ENCODE peak calls at places on chromosome 22, in ten cellular contexts. One of them, this sample, is unnamed. For H3K27me3, the result is how much of the 10 kb centered on the place peaks cover.

GRCh38 chr22:50088096-50088495 is 1.7 kb upstream of the MOV10L1 start:
- DNase-seq in left ventricle myocardium inferior: no peak
- DNase-seq in adrenal gland: no peak
- DNase-seq in sigmoid colon: no peak
- DNase-seq in breast epithelium: no peak
- DNase-seq in aorta: peak
- DNase-seq in PC-3: no peak
- DNase-seq in AG04450: no peak
- DNase-seq in dorsolateral prefrontal cortex: no peak
- DNase-seq in prostate gland: no peak
- DNase-seq in this sample: no peak

GRCh38 chr22:43116932-43117331 is 6.4 kb downstream of the BIK start:
- DNase-seq in PC-3: no peak
- DNase-seq in left ventricle myocardium inferior: no peak
- DNase-seq in breast epithelium: no peak
- DNase-seq in AG04450: no peak
- DNase-seq in prostate gland: no peak
- DNase-seq in aorta: no peak
- DNase-seq in adrenal gland: no peak
- DNase-seq in dorsolateral prefrontal cortex: no peak
- DNase-seq in sigmoid colon: no peak
- DNase-seq in this sample: no peak

GRCh38 chr22:17239156-17239701 is 20.0 kb upstream of the ADA2 start:
- DNase-seq in adrenal gland: no peak
- DNase-seq in dorsolateral prefrontal cortex: no peak
- DNase-seq in AG04450: no peak
- DNase-seq in PC-3: no peak
- DNase-seq in aorta: no peak
- DNase-seq in breast epithelium: no peak
- DNase-seq in prostate gland: no peak
- DNase-seq in left ventricle myocardium inferior: no peak
- DNase-seq in sigmoid colon: no peak
- DNase-seq in this sample: no peak

GRCh38 chr22:32615874-32616564 is 141.4 kb downstream of the FBXO7 start:
- DNase-seq in AG04450: no peak
- DNase-seq in dorsolateral prefrontal cortex: no peak
- DNase-seq in prostate gland: no peak
- DNase-seq in adrenal gland: no peak
- DNase-seq in sigmoid colon: no peak
- DNase-seq in left ventricle myocardium inferior: no peak
- DNase-seq in breast epithelium: peak
- DNase-seq in aorta: no peak
- DNase-seq in PC-3: no peak
- DNase-seq in this sample: no peak

GRCh38 chr22:31585161-31585859 is 76.7 kb downstream of the PISD start:
- DNase-seq in PC-3: no peak
- DNase-seq in prostate gland: no peak
- DNase-seq in AG04450: no peak
- DNase-seq in breast epithelium: no peak
- DNase-seq in sigmoid colon: no peak
- DNase-seq in aorta: no peak
- DNase-seq in dorsolateral prefrontal cortex: no peak
- DNase-seq in left ventricle myocardium inferior: no peak
- DNase-seq in adrenal gland: no peak
- DNase-seq in this sample: no peak

GRCh38 chr22:29205598-29206371 is at the start of gene EMID1:
- DNase-seq in aorta: no peak
- DNase-seq in AG04450: no peak
- DNase-seq in dorsolateral prefrontal cortex: no peak
- DNase-seq in prostate gland: no peak
- DNase-seq in left ventricle myocardium inferior: peak
- DNase-seq in PC-3: peak
- DNase-seq in sigmoid colon: peak
- DNase-seq in adrenal gland: no peak
- DNase-seq in breast epithelium: no peak
- DNase-seq in this sample: no peak

GRCh38 chr22:42284643-42285181 is 14.3 kb upstream of the TCF20 start:
- DNase-seq in PC-3: no peak
- DNase-seq in adrenal gland: no peak
- DNase-seq in aorta: peak
- DNase-seq in left ventricle myocardium inferior: no peak
- DNase-seq in breast epithelium: no peak
- DNase-seq in dorsolateral prefrontal cortex: no peak
- DNase-seq in sigmoid colon: no peak
- DNase-seq in AG04450: no peak
- DNase-seq in prostate gland: no peak
- DNase-seq in this sample: no peak

GRCh38 chr22:31192513-31192912 is 19.6 kb upstream of the LIMK2 start:
- DNase-seq in adrenal gland: no peak
- DNase-seq in left ventricle myocardium inferior: no peak
- DNase-seq in dorsolateral prefrontal cortex: no peak
- DNase-seq in prostate gland: no peak
- DNase-seq in aorta: no peak
- DNase-seq in AG04450: peak
- DNase-seq in breast epithelium: no peak
- DNase-seq in PC-3: no peak
- DNase-seq in sigmoid colon: no peak
- DNase-seq in this sample: no peak

GRCh38 chr22:50112151-50113118 is 22.6 kb downstream of the MOV10L1 start:
- DNase-seq in breast epithelium: no peak
- DNase-seq in aorta: no peak
- DNase-seq in prostate gland: no peak
- DNase-seq in PC-3: peak
- DNase-seq in AG04450: peak
- DNase-seq in left ventricle myocardium inferior: no peak
- DNase-seq in sigmoid colon: no peak
- DNase-seq in dorsolateral prefrontal cortex: no peak
- DNase-seq in adrenal gland: no peak
- DNase-seq in this sample: no peak

GRCh38 chr22:50621491-50621880 is 6.5 kb downstream of the ARSA start:
- DNase-seq in dorsolateral prefrontal cortex: no peak
- DNase-seq in AG04450: no peak
- DNase-seq in left ventricle myocardium inferior: no peak
- DNase-seq in sigmoid colon: no peak
- DNase-seq in adrenal gland: no peak
- DNase-seq in prostate gland: no peak
- DNase-seq in PC-3: no peak
- DNase-seq in breast epithelium: no peak
- DNase-seq in aorta: no peak
- DNase-seq in this sample: no peak

GRCh38 chr22:40196628-40197027 is 18.9 kb downstream of the TNRC6B start:
- DNase-seq in PC-3: peak
- DNase-seq in sigmoid colon: no peak
- DNase-seq in dorsolateral prefrontal cortex: no peak
- DNase-seq in prostate gland: no peak
- DNase-seq in left ventricle myocardium inferior: no peak
- DNase-seq in AG04450: peak
- DNase-seq in adrenal gland: peak
- DNase-seq in aorta: no peak
- DNase-seq in breast epithelium: no peak
- DNase-seq in this sample: no peak

GRCh38 chr22:29309332-29310064 is 3.0 kb downstream of the GAS2L1 start:
- DNase-seq in breast epithelium: no peak
- DNase-seq in aorta: peak
- DNase-seq in PC-3: peak
- DNase-seq in prostate gland: no peak
- DNase-seq in AG04450: no peak
- DNase-seq in dorsolateral prefrontal cortex: no peak
- DNase-seq in left ventricle myocardium inferior: peak
- DNase-seq in adrenal gland: peak
- DNase-seq in sigmoid colon: peak
- DNase-seq in this sample: no peak

GRCh38 chr22:41152902-41153301 is 52.2 kb upstream of the L3MBTL2 start:
- DNase-seq in breast epithelium: no peak
- DNase-seq in left ventricle myocardium inferior: no peak
- DNase-seq in prostate gland: no peak
- DNase-seq in adrenal gland: no peak
- DNase-seq in AG04450: no peak
- DNase-seq in PC-3: no peak
- DNase-seq in dorsolateral prefrontal cortex: no peak
- DNase-seq in sigmoid colon: no peak
- DNase-seq in aorta: no peak
- DNase-seq in this sample: no peak

GRCh38 chr22:23984430-23984829 is 4.5 kb downstream of the GSTT2 start:
- DNase-seq in dorsolateral prefrontal cortex: no peak
- DNase-seq in prostate gland: no peak
- DNase-seq in left ventricle myocardium inferior: no peak
- DNase-seq in PC-3: no peak
- DNase-seq in sigmoid colon: no peak
- DNase-seq in breast epithelium: no peak
- DNase-seq in adrenal gland: peak
- DNase-seq in AG04450: no peak
- DNase-seq in aorta: no peak
- DNase-seq in this sample: no peak

GRCh38 chr22:47175761-47176359 is 413.4 kb downstream of the TBC1D22A start:
- DNase-seq in breast epithelium: no peak
- DNase-seq in PC-3: no peak
- DNase-seq in prostate gland: no peak
- DNase-seq in dorsolateral prefrontal cortex: no peak
- DNase-seq in sigmoid colon: peak
- DNase-seq in AG04450: no peak
- DNase-seq in adrenal gland: peak
- DNase-seq in aorta: peak
- DNase-seq in left ventricle myocardium inferior: no peak
- DNase-seq in this sample: no peak

GRCh38 chr22:44915441-44915840 is 94.4 kb downstream of the PHF21B start:
- DNase-seq in prostate gland: no peak
- DNase-seq in AG04450: no peak
- DNase-seq in adrenal gland: no peak
- DNase-seq in sigmoid colon: peak
- DNase-seq in left ventricle myocardium inferior: no peak
- DNase-seq in PC-3: no peak
- DNase-seq in dorsolateral prefrontal cortex: no peak
- DNase-seq in aorta: no peak
- DNase-seq in breast epithelium: no peak
- DNase-seq in this sample: no peak

GRCh38 chr22:30337461-30337778 is 10.7 kb upstream of the TBC1D10A start:
- DNase-seq in left ventricle myocardium inferior: no peak
- DNase-seq in AG04450: no peak
- DNase-seq in aorta: no peak
- DNase-seq in dorsolateral prefrontal cortex: no peak
- DNase-seq in adrenal gland: no peak
- DNase-seq in sigmoid colon: no peak
- DNase-seq in PC-3: no peak
- DNase-seq in prostate gland: no peak
- DNase-seq in breast epithelium: no peak
- DNase-seq in this sample: no peak

DNA sequence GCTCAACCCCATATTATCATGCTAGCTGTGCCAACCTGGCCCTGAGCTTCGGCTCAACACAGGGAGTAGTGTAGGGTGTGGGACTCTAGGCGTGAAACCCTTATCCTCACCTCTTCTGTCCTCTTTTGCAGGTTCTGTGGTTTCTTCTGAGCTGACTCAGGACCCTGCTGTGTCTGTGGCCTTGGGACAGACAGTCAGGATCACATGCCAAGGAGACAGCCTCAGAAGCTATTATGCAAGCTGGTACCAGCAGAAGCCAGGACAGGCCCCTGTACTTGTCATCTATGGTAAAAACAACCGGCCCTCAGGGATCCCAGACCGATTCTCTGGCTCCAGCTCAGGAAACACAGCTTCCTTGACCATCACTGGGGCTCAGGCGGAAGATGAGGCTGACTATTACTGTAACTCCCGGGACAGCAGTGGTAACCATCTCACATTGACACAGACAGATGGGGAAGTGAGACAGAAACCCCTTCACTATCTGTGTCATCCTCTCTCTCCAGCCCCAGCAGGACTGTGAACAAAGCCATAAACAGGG is 76.4 kb downstream of the GGTLC2 start:
- DNase-seq in sigmoid colon: no peak
- DNase-seq in AG04450: no peak
- DNase-seq in dorsolateral prefrontal cortex: no peak
- DNase-seq in breast epithelium: no peak
- DNase-seq in left ventricle myocardium inferior: no peak
- DNase-seq in PC-3: no peak
- DNase-seq in prostate gland: no peak
- DNase-seq in aorta: no peak
- DNase-seq in adrenal gland: peak
- DNase-seq in this sample: no peak
- H3K27me3 ChIP-seq in sigmoid colon: under half
- H3K27me3 ChIP-seq in AG04450: under half
- H3K27me3 ChIP-seq in dorsolateral prefrontal cortex: under half
- H3K27me3 ChIP-seq in breast epithelium: under half
- H3K27me3 ChIP-seq in left ventricle myocardium inferior: half or more
- H3K27me3 ChIP-seq in PC-3: under half
- H3K27me3 ChIP-seq in prostate gland: under half
- H3K27me3 ChIP-seq in aorta: under half
- H3K27me3 ChIP-seq in adrenal gland: under half
- H3K27me3 ChIP-seq in this sample: under half

GRCh38 chr22:37428649-37429586 is 1.6 kb upstream of the ELFN2 start:
- DNase-seq in aorta: no peak
- DNase-seq in left ventricle myocardium inferior: peak
- DNase-seq in PC-3: no peak
- DNase-seq in breast epithelium: no peak
- DNase-seq in AG04450: no peak
- DNase-seq in dorsolateral prefrontal cortex: no peak
- DNase-seq in sigmoid colon: no peak
- DNase-seq in adrenal gland: no peak
- DNase-seq in prostate gland: peak
- DNase-seq in this sample: no peak
- H3K27me3 ChIP-seq in aorta: under half
- H3K27me3 ChIP-seq in left ventricle myocardium inferior: half or more
- H3K27me3 ChIP-seq in PC-3: under half
- H3K27me3 ChIP-seq in breast epithelium: half or more
- H3K27me3 ChIP-seq in AG04450: under half
- H3K27me3 ChIP-seq in dorsolateral prefrontal cortex: under half
- H3K27me3 ChIP-seq in sigmoid colon: half or more
- H3K27me3 ChIP-seq in adrenal gland: under half
- H3K27me3 ChIP-seq in prostate gland: under half
- H3K27me3 ChIP-seq in this sample: half or more

GRCh38 chr22:48993655-48994054 is 834.0 kb downstream of the BRD1 start:
- DNase-seq in breast epithelium: no peak
- DNase-seq in left ventricle myocardium inferior: no peak
- DNase-seq in adrenal gland: no peak
- DNase-seq in prostate gland: no peak
- DNase-seq in AG04450: no peak
- DNase-seq in PC-3: no peak
- DNase-seq in aorta: peak
- DNase-seq in dorsolateral prefrontal cortex: no peak
- DNase-seq in sigmoid colon: no peak
- DNase-seq in this sample: no peak
- H3K27me3 ChIP-seq in breast epithelium: under half
- H3K27me3 ChIP-seq in left ventricle myocardium inferior: under half
- H3K27me3 ChIP-seq in adrenal gland: under half
- H3K27me3 ChIP-seq in prostate gland: under half
- H3K27me3 ChIP-seq in AG04450: under half
- H3K27me3 ChIP-seq in PC-3: under half
- H3K27me3 ChIP-seq in aorta: under half
- H3K27me3 ChIP-seq in dorsolateral prefrontal cortex: under half
- H3K27me3 ChIP-seq in sigmoid colon: under half
- H3K27me3 ChIP-seq in this sample: under half

DNA sequence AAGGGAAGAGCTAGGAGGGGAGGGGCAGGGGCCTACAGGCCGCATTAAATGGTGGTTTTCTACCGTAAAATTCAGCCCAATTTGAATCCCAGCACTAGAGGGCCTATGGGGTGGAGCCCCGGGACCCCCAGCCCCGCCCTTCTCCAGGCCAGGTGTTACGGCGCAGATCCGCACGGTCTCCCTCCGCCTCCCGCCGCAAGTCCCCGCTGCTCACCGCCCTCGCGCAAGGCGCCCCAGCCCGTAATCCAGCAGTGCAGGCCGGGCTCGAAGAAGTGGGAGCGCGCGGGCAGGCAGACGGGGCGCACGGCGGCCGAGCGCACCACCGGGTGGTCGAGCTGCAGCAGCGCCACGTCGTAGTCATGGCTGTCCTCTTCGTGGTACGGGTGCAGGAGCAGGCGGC is 17.3 kb downstream of the KCTD17 start:
- DNase-seq in AG04450: no peak
- DNase-seq in dorsolateral prefrontal cortex: no peak
- DNase-seq in breast epithelium: no peak
- DNase-seq in aorta: no peak
- DNase-seq in left ventricle myocardium inferior: no peak
- DNase-seq in adrenal gland: no peak
- DNase-seq in prostate gland: no peak
- DNase-seq in sigmoid colon: no peak
- DNase-seq in PC-3: no peak
- DNase-seq in this sample: no peak
- H3K27me3 ChIP-seq in AG04450: under half
- H3K27me3 ChIP-seq in dorsolateral prefrontal cortex: under half
- H3K27me3 ChIP-seq in breast epithelium: under half
- H3K27me3 ChIP-seq in aorta: under half
- H3K27me3 ChIP-seq in left ventricle myocardium inferior: half or more
- H3K27me3 ChIP-seq in adrenal gland: under half
- H3K27me3 ChIP-seq in prostate gland: under half
- H3K27me3 ChIP-seq in sigmoid colon: under half
- H3K27me3 ChIP-seq in PC-3: under half
- H3K27me3 ChIP-seq in this sample: under half